ENCODE peak calls at places on chromosomes 2 and 18, in six cellular contexts. One of them, this sample, is unnamed.

GRCh38 chr2:210956101-210956500 is 399.7 kb downstream of the CPS1 start:
- DNase-seq in H1: no peak
- DNase-seq in mesenchymal stem cell: no peak
- DNase-seq in trophoblast cell: no peak
- DNase-seq in neuronal stem cell: no peak
- DNase-seq in IMR-90: no peak
- DNase-seq in this sample: no peak

GRCh38 chr2:85797959-85798358 is 44.2 kb downstream of the ATOH8 start:
- DNase-seq in trophoblast cell: no peak
- DNase-seq in IMR-90: peak; percentile 49
- DNase-seq in H1: no peak
- DNase-seq in neuronal stem cell: no peak
- DNase-seq in mesenchymal stem cell: peak; percentile 62
- DNase-seq in this sample: peak; percentile 61

GRCh38 chr2:56583796-56584313 is 400.1 kb downstream of the CCDC85A start:
- DNase-seq in mesenchymal stem cell: no peak
- DNase-seq in IMR-90: no peak
- DNase-seq in trophoblast cell: no peak
- DNase-seq in neuronal stem cell: no peak
- DNase-seq in H1: no peak
- DNase-seq in this sample: peak; percentile 47

GRCh38 chr18:68164909-68165308 is 550.0 kb downstream of the TMX3 start:
- DNase-seq in IMR-90: no peak
- DNase-seq in mesenchymal stem cell: no peak
- DNase-seq in H1: no peak
- DNase-seq in neuronal stem cell: no peak
- DNase-seq in trophoblast cell: no peak
- DNase-seq in this sample: no peak

GRCh38 chr2:167752734-167753133 is 494.7 kb downstream of the STK39 start:
- DNase-seq in mesenchymal stem cell: no peak
- DNase-seq in neuronal stem cell: no peak
- DNase-seq in H1: no peak
- DNase-seq in IMR-90: no peak
- DNase-seq in trophoblast cell: no peak
- DNase-seq in this sample: peak; percentile 37

GRCh38 chr2:23871206-23871605 is 55.7 kb downstream of the ATAD2B start:
- DNase-seq in IMR-90: no peak
- DNase-seq in mesenchymal stem cell: no peak
- DNase-seq in trophoblast cell: no peak
- DNase-seq in H1: no peak
- DNase-seq in neuronal stem cell: no peak
- DNase-seq in this sample: no peak

GRCh38 chr2:168002021-168002553 is 245.3 kb downstream of the STK39 start:
- DNase-seq in H1: no peak
- DNase-seq in trophoblast cell: no peak
- DNase-seq in mesenchymal stem cell: peak; percentile 58
- DNase-seq in neuronal stem cell: no peak
- DNase-seq in IMR-90: peak; percentile 59
- DNase-seq in this sample: no peak

GRCh38 chr2:240032406-240033329 is 2.4 kb upstream of the OR6B2 start:
- DNase-seq in trophoblast cell: no peak
- DNase-seq in IMR-90: no peak
- DNase-seq in mesenchymal stem cell: no peak
- DNase-seq in neuronal stem cell: no peak
- DNase-seq in H1: no peak
- DNase-seq in this sample: no peak

GRCh38 chr2:112714331-112714730 is 6.5 kb upstream of the NT5DC4 start:
- DNase-seq in mesenchymal stem cell: no peak
- DNase-seq in H1: no peak
- DNase-seq in trophoblast cell: no peak
- DNase-seq in neuronal stem cell: no peak
- DNase-seq in IMR-90: no peak
- DNase-seq in this sample: no peak

GRCh38 chr18:58241877-58242276 is 197.9 kb downstream of the NEDD4L start:
- DNase-seq in H1: no peak
- DNase-seq in neuronal stem cell: no peak
- DNase-seq in mesenchymal stem cell: peak; percentile 31
- DNase-seq in IMR-90: peak; percentile 93
- DNase-seq in trophoblast cell: no peak
- DNase-seq in this sample: no peak

GRCh38 chr2:219571311-219572236 is at the start of gene OBSL1:
- DNase-seq in neuronal stem cell: peak; percentile 73
- DNase-seq in mesenchymal stem cell: peak; percentile 73
- DNase-seq in IMR-90: peak; percentile 70
- DNase-seq in H1: peak; percentile 88
- DNase-seq in trophoblast cell: peak; percentile 97
- DNase-seq in this sample: peak; percentile 97

GRCh38 chr2:183070942-183071844 is 7.4 kb upstream of the DUSP19 start:
- DNase-seq in mesenchymal stem cell: peak; percentile 56
- DNase-seq in H1: peak; percentile 89
- DNase-seq in IMR-90: peak; percentile 43
- DNase-seq in neuronal stem cell: no peak
- DNase-seq in trophoblast cell: peak; percentile 39
- DNase-seq in this sample: peak; percentile 92

GRCh38 chr2:190720276-190720675 is 71.4 kb downstream of the NAB1 start:
- DNase-seq in H1: no peak
- DNase-seq in trophoblast cell: no peak
- DNase-seq in neuronal stem cell: no peak
- DNase-seq in mesenchymal stem cell: no peak
- DNase-seq in IMR-90: no peak
- DNase-seq in this sample: no peak

GRCh38 chr2:105538840-105539239 is 140.0 kb upstream of the FHL2 start:
- DNase-seq in mesenchymal stem cell: no peak
- DNase-seq in H1: peak; percentile 16
- DNase-seq in trophoblast cell: no peak
- DNase-seq in neuronal stem cell: no peak
- DNase-seq in IMR-90: no peak
- DNase-seq in this sample: no peak

GRCh38 chr2:63581266-63581961 is 6.9 kb downstream of the WDPCP start:
- DNase-seq in IMR-90: peak; percentile 42
- DNase-seq in trophoblast cell: no peak
- DNase-seq in neuronal stem cell: no peak
- DNase-seq in H1: no peak
- DNase-seq in mesenchymal stem cell: no peak
- DNase-seq in this sample: no peak

GRCh38 chr18:58004317-58004716 is 39.7 kb upstream of the NEDD4L start:
- DNase-seq in H1: no peak
- DNase-seq in mesenchymal stem cell: peak; percentile 66
- DNase-seq in neuronal stem cell: no peak
- DNase-seq in IMR-90: peak; percentile 81
- DNase-seq in trophoblast cell: no peak
- DNase-seq in this sample: no peak

GRCh38 chr2:47033102-47033880 is 117.7 kb upstream of the MCFD2 start:
- DNase-seq in IMR-90: no peak
- DNase-seq in H1: no peak
- DNase-seq in mesenchymal stem cell: peak; percentile 61
- DNase-seq in trophoblast cell: no peak
- DNase-seq in neuronal stem cell: no peak
- DNase-seq in this sample: peak; percentile 53

GRCh38 chr2:108194409-108195132 is 45.2 kb upstream of the SULT1C3 start:
- DNase-seq in H1: no peak
- DNase-seq in mesenchymal stem cell: peak; percentile 12
- DNase-seq in neuronal stem cell: no peak
- DNase-seq in trophoblast cell: no peak
- DNase-seq in IMR-90: no peak
- DNase-seq in this sample: no peak

GRCh38 chr2:184057910-184058309 is 540.4 kb upstream of the ZNF804A start:
- DNase-seq in IMR-90: no peak
- DNase-seq in neuronal stem cell: no peak
- DNase-seq in mesenchymal stem cell: no peak
- DNase-seq in trophoblast cell: no peak
- DNase-seq in H1: no peak
- DNase-seq in this sample: no peak

GRCh38 chr2:195486987-195487644 is 169.9 kb upstream of the SLC39A10 start:
- DNase-seq in IMR-90: peak; percentile 81
- DNase-seq in mesenchymal stem cell: peak; percentile 68
- DNase-seq in trophoblast cell: no peak
- DNase-seq in H1: no peak
- DNase-seq in neuronal stem cell: no peak
- DNase-seq in this sample: peak; percentile 22

GRCh38 chr2:118388771-118389170 is 300.5 kb downstream of the INSIG2 start:
- DNase-seq in IMR-90: peak; percentile 74
- DNase-seq in neuronal stem cell: no peak
- DNase-seq in H1: no peak
- DNase-seq in trophoblast cell: no peak
- DNase-seq in mesenchymal stem cell: no peak
- DNase-seq in this sample: no peak

GRCh38 chr2:230877737-230878598 is 13.2 kb downstream of the ITM2C start:
- DNase-seq in mesenchymal stem cell: no peak
- DNase-seq in IMR-90: no peak
- DNase-seq in neuronal stem cell: no peak
- DNase-seq in H1: no peak
- DNase-seq in trophoblast cell: no peak
- DNase-seq in this sample: no peak

GRCh38 chr2:74216642-74217041 is 18.2 kb downstream of the MTHFD2 start:
- DNase-seq in mesenchymal stem cell: no peak
- DNase-seq in IMR-90: no peak
- DNase-seq in H1: peak; percentile 16
- DNase-seq in neuronal stem cell: no peak
- DNase-seq in trophoblast cell: no peak
- DNase-seq in this sample: no peak

GRCh38 chr2:75356857-75357256 is 157.5 kb upstream of the TACR1 start:
- DNase-seq in trophoblast cell: no peak
- DNase-seq in IMR-90: no peak
- DNase-seq in H1: no peak
- DNase-seq in mesenchymal stem cell: no peak
- DNase-seq in neuronal stem cell: no peak
- DNase-seq in this sample: no peak

GRCh38 chr18:25019086-25019860 is 332.7 kb downstream of the ZNF521 start:
- DNase-seq in H1: no peak
- DNase-seq in neuronal stem cell: no peak
- DNase-seq in trophoblast cell: no peak
- DNase-seq in mesenchymal stem cell: peak; percentile 3
- DNase-seq in IMR-90: no peak
- DNase-seq in this sample: peak; percentile 95

GRCh38 chr2:24642351-24642750 is 150.8 kb downstream of the PTRHD1 start:
- DNase-seq in trophoblast cell: no peak
- DNase-seq in IMR-90: no peak
- DNase-seq in H1: no peak
- DNase-seq in mesenchymal stem cell: no peak
- DNase-seq in neuronal stem cell: no peak
- DNase-seq in this sample: no peak

GRCh38 chr18:56638232-56639093 is at the start of gene TXNL1:
- DNase-seq in H1: peak; percentile 98
- DNase-seq in neuronal stem cell: peak; percentile 94
- DNase-seq in IMR-90: peak; percentile 99
- DNase-seq in mesenchymal stem cell: peak; percentile 98
- DNase-seq in trophoblast cell: peak; percentile 100
- DNase-seq in this sample: peak; percentile 99
- H2BK5ac ChIP-seq in H1: peak within 1 kb of the TSS; percentile 89
- H2BK5ac ChIP-seq in neuronal stem cell: no peak within 1 kb of the TSS
- H2BK5ac ChIP-seq in IMR-90: peak within 1 kb of the TSS; percentile 92
- H2BK5ac ChIP-seq in mesenchymal stem cell: peak within 1 kb of the TSS; percentile 40
- H2BK5ac ChIP-seq in trophoblast cell: peak within 1 kb of the TSS; percentile 84
- H2BK5ac ChIP-seq in this sample: peak within 1 kb of the TSS; percentile 53

GRCh38 chr2:222903234-222904220 is 42.7 kb downstream of the ACSL3 start:
- DNase-seq in trophoblast cell: peak; percentile 36
- DNase-seq in H1: no peak
- DNase-seq in neuronal stem cell: no peak
- DNase-seq in IMR-90: peak; percentile 73
- DNase-seq in mesenchymal stem cell: peak; percentile 69
- DNase-seq in this sample: peak; percentile 66

GRCh38 chr2:222904557-222905258 is 43.9 kb downstream of the ACSL3 start:
- DNase-seq in neuronal stem cell: no peak
- DNase-seq in trophoblast cell: no peak
- DNase-seq in H1: no peak
- DNase-seq in IMR-90: peak; percentile 97
- DNase-seq in mesenchymal stem cell: peak; percentile 91
- DNase-seq in this sample: no peak

GRCh38 chr2:222900354-222900753 is 39.5 kb downstream of the ACSL3 start:
- DNase-seq in H1: no peak
- DNase-seq in mesenchymal stem cell: peak; percentile 82
- DNase-seq in trophoblast cell: peak; percentile 47
- DNase-seq in neuronal stem cell: no peak
- DNase-seq in IMR-90: peak; percentile 91
- DNase-seq in this sample: no peak

GRCh38 chr2:222899413-222900181 is 38.8 kb downstream of the ACSL3 start:
- DNase-seq in IMR-90: no peak
- DNase-seq in neuronal stem cell: no peak
- DNase-seq in mesenchymal stem cell: no peak
- DNase-seq in H1: no peak
- DNase-seq in trophoblast cell: peak; percentile 93
- DNase-seq in this sample: no peak

GRCh38 chr2:222902660-222903059 is 41.8 kb downstream of the ACSL3 start:
- DNase-seq in IMR-90: no peak
- DNase-seq in trophoblast cell: no peak
- DNase-seq in H1: no peak
- DNase-seq in mesenchymal stem cell: no peak
- DNase-seq in neuronal stem cell: no peak
- DNase-seq in this sample: peak; percentile 59
- H3K36me3 ChIP-seq in IMR-90: peaks cover 6% of the 10 kb centered on the region
- H3K36me3 ChIP-seq in trophoblast cell: peaks cover 2% of the 10 kb centered on the region
- H3K36me3 ChIP-seq in H1: no peaks in the 10 kb centered on the region
- H3K36me3 ChIP-seq in mesenchymal stem cell: peaks cover 21% of the 10 kb centered on the region
- H3K36me3 ChIP-seq in neuronal stem cell: peaks cover 81% of the 10 kb centered on the region
- H3K36me3 ChIP-seq in this sample: no peaks in the 10 kb centered on the region

DNA sequence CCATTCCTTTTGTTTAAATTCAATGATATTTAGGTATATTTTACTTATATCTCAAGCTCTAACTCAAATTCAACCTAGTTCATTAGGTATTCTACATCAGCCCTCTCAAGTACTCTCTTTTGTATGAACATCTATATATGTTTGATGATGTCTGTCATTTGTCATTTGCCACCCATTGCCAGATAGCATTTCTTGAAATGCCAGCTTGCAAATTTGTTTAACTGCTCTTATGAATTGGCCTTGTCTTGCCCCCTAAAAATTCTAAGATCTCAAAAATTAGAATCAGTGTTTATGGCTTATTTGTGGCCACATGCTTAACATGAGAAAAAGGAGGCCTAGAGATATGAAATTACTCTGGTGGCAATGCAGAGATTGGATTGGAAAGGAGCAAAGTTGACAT is 1140.3 kb upstream of the DDX18 start:
- DNase-seq in H1: no peak
- DNase-seq in neuronal stem cell: no peak
- DNase-seq in mesenchymal stem cell: no peak
- DNase-seq in trophoblast cell: no peak
- DNase-seq in IMR-90: no peak
- DNase-seq in this sample: no peak
- H2BK5ac ChIP-seq in H1: no peak overlapping the region
- H2BK5ac ChIP-seq in neuronal stem cell: no peak overlapping the region
- H2BK5ac ChIP-seq in mesenchymal stem cell: no peak overlapping the region
- H2BK5ac ChIP-seq in trophoblast cell: no peak overlapping the region
- H2BK5ac ChIP-seq in IMR-90: no peak overlapping the region
- H2BK5ac ChIP-seq in this sample: no peak overlapping the region

GRCh38 chr2:159859583-159859982 is 61.6 kb upstream of the CD302 start:
- DNase-seq in H1: no peak
- DNase-seq in mesenchymal stem cell: no peak
- DNase-seq in IMR-90: no peak
- DNase-seq in trophoblast cell: no peak
- DNase-seq in neuronal stem cell: no peak
- DNase-seq in this sample: no peak

GRCh38 chr2:159867557-159868330 is 69.7 kb upstream of the CD302 start:
- DNase-seq in neuronal stem cell: no peak
- DNase-seq in mesenchymal stem cell: no peak
- DNase-seq in H1: no peak
- DNase-seq in trophoblast cell: no peak
- DNase-seq in IMR-90: no peak
- DNase-seq in this sample: no peak

GRCh38 chr2:159860611-159861010 is 62.6 kb upstream of the CD302 start:
- DNase-seq in IMR-90: no peak
- DNase-seq in mesenchymal stem cell: no peak
- DNase-seq in trophoblast cell: no peak
- DNase-seq in neuronal stem cell: no peak
- DNase-seq in H1: no peak
- DNase-seq in this sample: no peak

GRCh38 chr2:159863761-159864160 is 65.8 kb upstream of the CD302 start:
- DNase-seq in H1: no peak
- DNase-seq in mesenchymal stem cell: no peak
- DNase-seq in neuronal stem cell: no peak
- DNase-seq in trophoblast cell: peak; percentile 37
- DNase-seq in IMR-90: no peak
- DNase-seq in this sample: no peak
- H3K36me3 ChIP-seq in H1: no peaks in the 10 kb centered on the region
- H3K36me3 ChIP-seq in mesenchymal stem cell: no peaks in the 10 kb centered on the region
- H3K36me3 ChIP-seq in neuronal stem cell: no peaks in the 10 kb centered on the region
- H3K36me3 ChIP-seq in trophoblast cell: no peaks in the 10 kb centered on the region
- H3K36me3 ChIP-seq in IMR-90: no peaks in the 10 kb centered on the region
- H3K36me3 ChIP-seq in this sample: no peaks in the 10 kb centered on the region

This sample was measured in mesendoderm.